ENCODE peak calls at places on chromosomes 13 and 19, in ten cellular contexts. K is Panc1, P is B cell, Q is PC-3, G is pancreas, D is left lung, I is AG09309, O is GM10248, C is neural crest cell, J is glutamatergic neuron. H is an unnamed sample.

GRCh38 chr13:41457589-41458186 is 338 bp downstream of the RGCC start:
- DNase-seq in K (no peak), P (peak; percentile 48), Q (no peak), G (peak; percentile 67), D (peak; percentile 88), I (no peak), O (peak; percentile 38), C (peak; percentile 3), J (no peak), H (peak; percentile 46)

GRCh38 chr13:75927183-75927582 is 291.1 kb downstream of the LMO7 start:
- DNase-seq in K (no peak), P (no peak), Q (no peak), G (no peak), D (no peak), I (no peak), O (no peak), C (no peak), J (no peak), H (no peak)

GRCh38 chr13:100540621-100541020 is 48.0 kb downstream of the GGACT start:
- DNase-seq in K (no peak), P (no peak), Q (no peak), G (no peak), D (no peak), I (no peak), O (no peak), C (no peak), J (no peak), H (no peak)

GRCh38 chr19:2543463-2544442 is 67.8 kb downstream of the GADD45B start:
- DNase-seq in K (no peak), P (peak; percentile 36), Q (peak; percentile 94), G (peak; percentile 98), D (peak; percentile 97), I (peak; percentile 89), O (peak; percentile 76), C (peak; percentile 74), J (peak; percentile 86), H (peak; percentile 78)

GRCh38 chr13:97982286-97982685 is 28.8 kb downstream of the IPO5 start:
- DNase-seq in K (no peak), P (no peak), Q (no peak), G (no peak), D (no peak), I (no peak), O (no peak), C (no peak), J (no peak), H (no peak)

GRCh38 chr19:2461751-2462634 is 5.2 kb upstream of the LMNB2 start:
- DNase-seq in K (no peak), P (peak; percentile 65), Q (peak; percentile 81), G (peak; percentile 74), D (peak; percentile 87), I (no peak), O (peak; percentile 89), C (peak; percentile 40), J (peak; percentile 63), H (peak; percentile 89)

GRCh38 chr13:72246396-72246795 is 379.4 kb upstream of the DACH1 start:
- DNase-seq in K (no peak), P (no peak), Q (peak; percentile 14), G (no peak), D (no peak), I (no peak), O (no peak), C (no peak), J (no peak), H (no peak)

GRCh38 chr19:55341191-55342043 is 1.7 kb downstream of the KMT5C start:
- DNase-seq in K (no peak), P (peak; percentile 51), Q (peak; percentile 62), G (peak; percentile 87), D (peak; percentile 90), I (no peak), O (peak; percentile 91), C (peak; percentile 50), J (peak; percentile 92), H (peak; percentile 95)

GRCh38 chr19:10998045-10998533 is 37.3 kb downstream of the SMARCA4 start:
- DNase-seq in K (no peak), P (no peak), Q (peak; percentile 22), G (no peak), D (no peak), I (no peak), O (no peak), C (no peak), J (no peak), H (no peak)

GRCh38 chr19:6381030-6381750 is 5.5 kb upstream of the PSPN start:
- DNase-seq in K (no peak), P (no peak), Q (no peak), G (peak; percentile 73), D (no peak), I (no peak), O (no peak), C (no peak), J (no peak), H (no peak)

DNA sequence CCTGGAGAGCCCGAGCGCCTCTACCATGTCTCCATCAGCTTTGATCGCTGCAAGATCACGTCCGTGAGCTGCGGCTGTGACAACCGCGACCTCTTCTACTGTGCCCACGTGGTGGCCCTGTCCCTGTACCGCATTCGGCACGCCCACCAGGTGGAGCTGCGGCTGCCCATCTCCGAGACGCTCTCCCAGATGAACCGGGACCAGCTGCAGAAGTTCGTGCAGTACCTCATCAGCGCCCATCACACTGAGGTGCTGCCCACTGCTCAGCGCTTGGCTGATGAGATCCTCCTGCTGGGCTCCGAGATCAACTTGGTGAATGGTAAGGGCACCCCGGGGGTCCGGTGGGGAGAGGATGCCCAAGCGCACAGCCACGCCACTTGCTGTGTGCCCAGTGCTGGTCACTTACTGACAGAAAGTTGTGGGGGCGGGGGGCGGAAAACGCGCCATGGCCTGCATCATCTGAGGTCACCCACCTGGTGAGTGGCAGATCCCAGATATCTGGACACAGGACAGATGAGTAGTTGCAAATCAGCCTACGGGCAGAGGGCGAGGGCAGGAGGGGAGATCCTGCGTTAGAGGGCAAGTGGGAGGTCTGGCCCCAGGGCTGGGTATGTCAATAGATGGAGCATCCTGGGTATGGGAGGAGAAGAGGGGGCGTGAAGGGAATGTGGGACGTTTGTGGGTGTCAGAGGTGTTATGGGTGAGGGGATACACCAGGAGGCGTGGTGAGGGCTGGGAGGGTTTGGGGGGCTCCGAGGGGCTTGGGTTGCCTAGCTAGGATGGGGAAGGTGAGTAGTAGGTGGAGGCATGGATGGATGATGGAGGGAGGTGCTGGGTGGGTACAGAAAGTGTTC is 9.8 kb downstream of the ZSWIM4 start:
- DNase-seq in K (no peak), P (no peak), Q (no peak), G (no peak), D (peak; percentile 83), I (no peak), O (peak; percentile 18), C (no peak), J (peak; percentile 62), H (no peak)
- TF ChIP-seq CTCF in K (no peak), P (no peak), Q (peak; percentile 52), G (no peak), D (no peak), I (no peak), O (no peak), C (peak; percentile 44), J (peak; percentile 46), H (no peak)

DNA sequence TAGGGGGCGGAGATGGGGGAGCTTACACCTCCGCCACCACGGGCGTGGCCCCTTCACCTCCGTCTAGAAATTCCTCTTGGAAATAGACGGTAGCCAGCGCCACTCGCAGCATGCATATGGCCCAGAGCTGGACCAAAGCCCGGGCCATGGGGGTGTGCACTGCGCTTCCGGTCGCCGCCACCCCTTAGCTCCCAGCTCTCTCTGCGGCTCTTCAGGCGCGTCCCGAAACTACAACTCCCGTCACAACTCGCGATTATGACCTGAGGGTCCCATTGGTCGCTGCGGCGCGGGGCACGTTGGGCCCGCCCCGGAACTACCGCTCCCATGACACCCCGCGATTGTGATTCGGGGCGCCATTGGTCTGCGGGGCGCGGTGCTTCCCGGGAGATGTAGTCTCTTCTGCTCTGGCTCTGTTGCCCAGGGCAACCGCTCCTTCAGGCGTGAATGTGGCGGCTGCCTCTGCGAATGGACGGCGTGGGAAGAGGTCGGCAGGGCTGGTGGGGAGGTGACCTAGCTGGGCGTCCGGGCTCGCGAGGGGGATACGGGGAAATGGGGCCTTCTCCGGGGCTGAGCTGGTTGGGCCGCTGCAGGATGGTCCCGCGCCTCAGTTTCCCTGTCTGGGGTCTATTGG is at the start of the genes C19orf44 and CALR3:
- DNase-seq in K (peak; percentile 89), P (peak; percentile 97), Q (peak; percentile 99), G (peak; percentile 99), D (peak; percentile 98), I (peak; percentile 93), O (peak; percentile 98), C (peak; percentile 95), J (peak; percentile 98), H (peak; percentile 95)
- TF ChIP-seq CTCF in K (no peak), P (no peak), Q (no peak), G (no peak), D (no peak), I (no peak), O (no peak), C (peak; percentile 21), J (no peak), H (peak; percentile 18)

DNA sequence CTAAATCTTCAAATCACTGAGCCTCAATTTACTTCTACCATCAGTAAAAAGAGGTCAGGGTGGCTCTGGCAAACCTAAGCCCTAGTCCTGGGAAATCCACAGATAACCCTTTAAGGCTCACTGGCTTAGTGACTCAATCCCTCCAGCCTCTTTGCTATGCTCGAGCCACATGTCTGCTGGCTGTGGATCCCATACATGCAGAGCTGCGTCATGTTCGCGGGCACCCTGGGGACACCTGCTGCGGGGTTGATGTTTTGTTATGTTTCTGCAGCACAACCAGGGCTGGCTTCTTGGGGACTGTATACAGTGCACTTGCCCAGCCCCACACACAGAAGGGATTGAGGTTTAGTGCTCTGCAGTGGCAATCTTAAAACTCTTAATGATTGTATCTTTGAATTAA is 41.6 kb upstream of the C13orf42 start:
- DNase-seq in K (no peak), P (no peak), Q (no peak), G (no peak), D (no peak), I (no peak), O (no peak), C (no peak), J (no peak), H (no peak)
- TF ChIP-seq CTCF in K (no peak), P (no peak), Q (no peak), G (no peak), D (no peak), I (no peak), O (no peak), C (no peak), J (no peak), H (no peak)

GRCh38 chr13:34826432-34826831 is 115.6 kb upstream of the NBEA start:
- DNase-seq in K (no peak), P (no peak), Q (no peak), G (no peak), D (no peak), I (no peak), O (no peak), C (no peak), J (no peak), H (no peak)
- TF ChIP-seq CTCF in K (no peak), P (no peak), Q (no peak), G (no peak), D (no peak), I (no peak), O (no peak), C (no peak), J (no peak), H (no peak)

DNA sequence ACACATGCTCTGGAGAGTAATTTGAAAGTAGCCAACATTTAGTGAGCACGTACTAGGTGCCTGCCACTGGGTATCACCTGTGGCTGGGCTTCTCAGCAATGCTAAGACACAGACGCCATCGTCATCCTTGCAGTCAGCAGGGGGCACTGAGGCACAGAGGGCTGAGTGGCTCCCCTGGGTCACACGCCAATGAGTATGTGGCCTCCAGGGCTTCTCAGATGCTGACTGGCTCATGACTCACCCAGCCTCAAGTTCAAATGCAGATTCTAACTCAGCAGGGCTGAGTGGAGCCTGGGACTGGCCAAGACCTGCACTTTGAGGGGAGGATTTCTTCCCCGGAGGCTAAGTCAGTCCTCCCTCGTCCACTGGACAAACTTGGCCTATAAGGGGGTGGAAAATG is 115.1 kb upstream of the CACNA1A start:
- DNase-seq in K (peak; percentile 87), P (no peak), Q (peak; percentile 99), G (no peak), D (no peak), I (peak; percentile 80), O (no peak), C (no peak), J (no peak), H (no peak)
- TF ChIP-seq CTCF in K (no peak), P (no peak), Q (peak; percentile 85), G (no peak), D (no peak), I (peak; percentile 47), O (no peak), C (no peak), J (no peak), H (peak; percentile 1)